ENCODE peak calls at places on chromosomes 12 and 14, in five cellular contexts. A, F, X, L and O are unnamed samples. For H3K4me1 and H3K9me3, the result is how much of the 10 kb centered on the place peaks cover.

GRCh38 chr12:24770334-24770733 is 178.6 kb downstream of the BCAT1 start:
- DNase-seq in L (no peak), A (no peak), F (no peak), X (no peak), O (no peak)

GRCh38 chr12:16560273-16560672 is 45.7 kb downstream of the LMO3 start:
- DNase-seq in L (no peak), X (no peak), F (no peak), A (no peak), O (no peak)

GRCh38 chr14:24316597-24316950 is 5.3 kb downstream of the LTB4R start:
- DNase-seq in F (peak), X (no peak), L (no peak), A (no peak), O (no peak)

GRCh38 chr12:68348419-68348818 is 16.3 kb upstream of the MDM1 start:
- DNase-seq in L (no peak), F (no peak), X (no peak), A (no peak), O (no peak)

GRCh38 chr14:101019974-101020710 is 116.6 kb upstream of the RTL1 start:
- DNase-seq in X (no peak), F (peak), A (peak), L (peak), O (peak)

GRCh38 chr12:127280393-127281275 is 986.3 kb upstream of the TMEM132C start:
- DNase-seq in L (peak), X (peak), A (peak), F (no peak), O (no peak)

GRCh38 chr12:8564656-8565055 is 24.0 kb upstream of the CLEC4E start:
- DNase-seq in A (no peak), F (no peak), X (no peak), L (peak), O (no peak)

GRCh38 chr12:12456637-12457036 is 99.8 kb downstream of the BORCS5 start:
- DNase-seq in X (no peak), A (no peak), F (no peak), L (no peak), O (no peak)

GRCh38 chr14:77290705-77291104 is 19.7 kb upstream of the NGB start:
- DNase-seq in X (no peak), A (no peak), L (no peak), F (no peak), O (no peak)

GRCh38 chr12:30753233-30753632 is 1.5 kb downstream of the CAPRIN2 start:
- DNase-seq in L (no peak), X (peak), F (no peak), A (no peak), O (no peak)

GRCh38 chr14:51776102-51776894 is 84.1 kb upstream of the GNG2 start:
- DNase-seq in A (no peak), F (peak), L (no peak), X (peak), O (no peak)

GRCh38 chr12:26697217-26697616 is 135.8 kb downstream of the ITPR2 start:
- DNase-seq in F (no peak), A (no peak), X (no peak), L (no peak), O (no peak)

GRCh38 chr12:48861111-48861510 is 4.6 kb downstream of the RND1 start:
- DNase-seq in L (no peak), X (no peak), F (no peak), A (no peak), O (no peak)

GRCh38 chr14:23435540-23436326 is at the start of gene MYH7:
- DNase-seq in X (no peak), L (peak), A (no peak), F (peak), O (peak)

GRCh38 chr12:25926536-25926935 is 31.9 kb upstream of the RASSF8 start:
- DNase-seq in A (no peak), L (no peak), X (no peak), F (no peak), O (no peak)

GRCh38 chr12:128178551-128178950 is 88.4 kb upstream of the TMEM132C start:
- DNase-seq in A (no peak), X (no peak), L (no peak), F (no peak), O (no peak)

GRCh38 chr12:104827587-104827986 is 130.5 kb downstream of the SLC41A2 start:
- DNase-seq in X (no peak), A (no peak), L (no peak), F (no peak), O (no peak)

GRCh38 chr14:92619671-92620437 is 106.3 kb downstream of the RIN3 start:
- DNase-seq in A (no peak), L (peak), F (no peak), X (no peak), O (no peak)

GRCh38 chr12:45918818-45919217 is 71.6 kb downstream of the SCAF11 start:
- DNase-seq in X (no peak), F (no peak), L (no peak), A (no peak), O (no peak)

GRCh38 chr14:73810478-73811163 is 41.0 kb upstream of the PTGR2 start:
- DNase-seq in F (no peak), X (no peak), A (no peak), L (no peak), O (no peak)

GRCh38 chr12:114681149-114681849 is 2.7 kb downstream of the TBX3 start:
- DNase-seq in X (no peak), L (no peak), A (no peak), F (no peak), O (no peak)

GRCh38 chr12:4567073-4567881 is 5.3 kb downstream of the DYRK4 start:
- DNase-seq in X (no peak), F (no peak), L (no peak), A (no peak), O (no peak)

GRCh38 chr12:109157986-109158385 is 41.6 kb downstream of the ACACB start:
- DNase-seq in F (peak), X (peak), A (no peak), L (no peak), O (no peak)

GRCh38 chr12:109154485-109155438 is 38.4 kb downstream of the ACACB start:
- DNase-seq in F (peak), L (peak), A (peak), X (peak), O (no peak)

GRCh38 chr12:109153711-109154434 is 37.5 kb downstream of the ACACB start:
- DNase-seq in F (peak), X (peak), A (peak), L (peak), O (no peak)

GRCh38 chr12:109156586-109156985 is 40.2 kb downstream of the ACACB start:
- DNase-seq in X (no peak), L (no peak), A (no peak), F (peak), O (no peak)

GRCh38 chr12:109156036-109156435 is 39.6 kb downstream of the ACACB start:
- DNase-seq in F (peak), L (no peak), X (no peak), A (no peak), O (no peak)
- H3K4me1 ChIP-seq in F (half or more), L (half or more), X (under half), A (half or more), O (half or more)

DNA sequence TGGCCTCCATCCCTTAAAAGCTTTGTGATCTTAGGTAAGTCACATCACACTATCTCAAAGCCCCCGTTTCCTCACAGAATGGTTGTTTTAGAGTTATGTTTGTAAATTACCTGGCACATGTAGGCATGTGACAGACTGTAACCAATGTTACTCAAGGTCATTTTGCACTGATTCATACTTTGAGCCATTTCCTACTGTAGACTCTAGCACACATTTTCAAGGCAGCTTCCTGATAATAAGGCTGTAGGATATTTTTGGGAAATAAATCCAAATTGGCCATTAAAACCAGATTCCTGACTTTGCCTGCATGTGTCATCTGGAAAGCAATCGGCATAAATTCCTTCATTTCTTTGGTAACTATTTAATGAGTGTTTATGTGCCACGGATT is 2.2 kb upstream of the RAB35 start:
- DNase-seq in X (no peak), F (no peak), A (no peak), L (no peak), O (no peak)
- TF ChIP-seq POLR2AphosphoS5 in X (no peak), F (no peak), A (no peak), L (no peak), O (no peak)

GRCh38 chr12:60290532-60290931 is 694.7 kb downstream of the SLC16A7 start:
- DNase-seq in A (no peak), F (no peak), X (no peak), L (no peak), O (no peak)
- H3K9me3 ChIP-seq in A (under half), F (under half), X (under half), L (under half), O (under half)

GRCh38 chr12:52494100-52494499 is 1.0 kb upstream of the KRT6A start:
- DNase-seq in X (no peak), A (no peak), L (no peak), F (no peak), O (no peak)
- H3K4me1 ChIP-seq in X (under half), A (under half), L (under half), F (under half), O (under half)

GRCh38 chr12:93122569-93123091 is 193.5 kb upstream of the EEA1 start:
- DNase-seq in L (no peak), F (no peak), X (no peak), A (no peak), O (no peak)
- TF ChIP-seq POLR2AphosphoS5 in L (no peak), F (no peak), X (no peak), A (no peak), O (no peak)

DNA sequence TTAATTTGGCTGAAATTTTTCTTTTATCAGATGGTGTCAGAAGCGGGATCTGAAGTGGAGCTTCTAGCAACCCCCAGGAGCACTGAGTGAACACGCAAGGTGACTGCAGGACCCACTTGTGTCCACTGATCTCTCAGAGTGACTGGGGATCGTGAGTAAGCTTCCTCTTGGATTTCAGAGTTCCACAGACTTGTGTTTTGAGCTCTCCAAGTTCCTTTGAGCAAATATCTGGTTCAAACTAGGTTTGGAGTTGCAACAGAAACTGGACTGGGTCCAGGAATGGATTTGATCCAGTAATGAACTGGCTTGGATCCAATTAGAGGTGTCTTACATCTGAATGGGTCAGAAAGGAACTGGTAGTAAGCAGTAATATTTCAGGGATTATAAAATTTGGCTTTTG is 24.7 kb upstream of the B4GALNT1 start:
- DNase-seq in F (peak), L (no peak), A (peak), X (no peak), O (no peak)
- H3K9me3 ChIP-seq in F (under half), L (under half), A (under half), X (under half), O (under half)

DNA sequence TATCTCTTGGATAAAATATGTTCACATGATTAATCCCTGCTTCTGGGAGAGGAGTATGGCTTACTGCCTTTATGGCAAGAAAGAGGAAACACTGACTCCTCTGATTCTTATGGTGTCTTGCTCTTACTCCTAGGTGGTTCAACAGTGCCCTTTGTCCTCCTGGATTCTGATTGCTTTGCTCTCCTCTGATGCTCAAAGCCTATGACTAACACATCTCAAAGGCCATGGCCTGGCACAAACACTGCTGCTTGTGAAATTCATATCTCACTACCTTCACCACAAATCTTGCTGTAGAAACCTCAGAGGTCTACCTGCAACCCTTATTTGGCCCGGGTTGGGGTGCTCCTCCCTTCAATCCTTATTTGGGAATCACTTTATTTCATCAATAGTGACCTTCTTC is 217.2 kb downstream of the C12orf50 start:
- DNase-seq in F (no peak), A (no peak), X (no peak), L (no peak), O (no peak)
- H3K4me1 ChIP-seq in F (under half), A (under half), X (under half), L (under half), O (under half)